ENCODE peak calls at places on chromosomes 13 and 19, in seven cellular contexts. M is left lung; E is A673; S is CD8-positive, alpha-beta memory T cell; B is endodermal cell; N is heart left ventricle; O is Panc1. F is an unnamed sample. For H3K27me3, the result is how much of the 10 kb centered on the place peaks cover.

GRCh38 chr13:90402102-90402501 is 945.4 kb upstream of the MIR17HG start:
- DNase-seq in S (no peak), O (no peak), M (no peak), N (no peak), E (no peak), B (no peak), F (no peak)

GRCh38 chr19:47518139-47518538 is 3.3 kb upstream of the NAPA start:
- DNase-seq in S (peak), O (no peak), B (no peak), N (no peak), M (no peak), E (no peak), F (no peak)

GRCh38 chr19:7944177-7944761 is 803 bp upstream of the TIMM44 start:
- DNase-seq in N (peak), O (no peak), E (peak), S (peak), B (peak), M (peak), F (peak)

GRCh38 chr19:6731822-6732221 is 5.6 kb downstream of the GPR108 start:
- DNase-seq in M (peak), N (no peak), S (no peak), E (no peak), O (no peak), B (no peak), F (peak)

GRCh38 chr13:35684432-35684831 is 207.9 kb upstream of the MAB21L1 start:
- DNase-seq in N (no peak), O (no peak), E (no peak), B (no peak), S (no peak), M (no peak), F (no peak)

GRCh38 chr13:31069808-31070544 is 91.7 kb downstream of the HSPH1 start:
- DNase-seq in B (peak), O (no peak), N (no peak), E (no peak), M (no peak), S (no peak), F (no peak)

GRCh38 chr19:19140476-19140875 is 2.2 kb upstream of the TMEM161A start:
- DNase-seq in O (no peak), E (no peak), B (peak), S (no peak), M (no peak), N (no peak), F (no peak)

GRCh38 chr13:25288966-25289365 is 1.7 kb upstream of the MTMR6 start:
- DNase-seq in O (no peak), E (peak), M (no peak), S (no peak), N (no peak), B (no peak), F (no peak)

GRCh38 chr13:105817011-105817410 is 718.5 kb downstream of the EFNB2 start:
- DNase-seq in M (no peak), N (no peak), E (no peak), S (no peak), O (no peak), B (peak), F (no peak)

GRCh38 chr13:45048890-45049407 is 59.6 kb downstream of the GPALPP1 start:
- DNase-seq in O (no peak), M (no peak), B (peak), E (no peak), S (no peak), N (no peak), F (no peak)

GRCh38 chr13:21075303-21076264 is 14.2 kb upstream of the LATS2 start:
- DNase-seq in N (peak), O (no peak), E (no peak), M (peak), B (peak), S (no peak), F (peak)

GRCh38 chr13:26422036-26422435 is 135.4 kb upstream of the WASF3 start:
- DNase-seq in O (no peak), N (no peak), S (no peak), E (no peak), B (no peak), M (no peak), F (no peak)

GRCh38 chr19:48351341-48351752 is 12.4 kb downstream of the TMEM143 start:
- DNase-seq in N (peak), E (peak), O (no peak), B (peak), S (peak), M (peak), F (peak)

GRCh38 chr13:34867590-34867989 is 74.5 kb upstream of the NBEA start:
- DNase-seq in O (no peak), B (no peak), S (no peak), E (peak), N (no peak), M (no peak), F (no peak)

GRCh38 chr13:114078501-114079451 is 53.6 kb downstream of the RASA3 start:
- DNase-seq in N (peak), M (peak), B (peak), S (peak), O (no peak), E (no peak), F (peak)

GRCh38 chr19:31223805-31224534 is 125.3 kb downstream of the TSHZ3 start:
- DNase-seq in M (no peak), O (no peak), S (no peak), N (no peak), E (peak), B (no peak), F (no peak)

GRCh38 chr19:46480409-46480808 is 9.0 kb upstream of the PNMA8A start:
- DNase-seq in N (peak), S (no peak), E (no peak), O (no peak), M (no peak), B (peak), F (peak)

GRCh38 chr13:65236841-65237418 is 1993.2 kb downstream of the PCDH9 start:
- DNase-seq in B (peak), N (no peak), O (no peak), E (peak), M (no peak), S (no peak), F (no peak)

GRCh38 chr13:99688776-99689175 is 187.5 kb downstream of the TM9SF2 start:
- DNase-seq in M (no peak), N (no peak), S (no peak), E (no peak), B (no peak), O (no peak), F (no peak)

GRCh38 chr13:43665388-43665787 is 121.4 kb downstream of the ENOX1 start:
- DNase-seq in O (no peak), E (no peak), N (no peak), B (no peak), S (no peak), M (no peak), F (no peak)

GRCh38 chr13:80989770-80990169 is 648.8 kb upstream of the SPRY2 start:
- DNase-seq in B (no peak), M (no peak), S (no peak), O (no peak), N (no peak), E (no peak), F (no peak)

GRCh38 chr19:36081894-36082293 is 27.2 kb downstream of the WDR62 start:
- DNase-seq in S (no peak), B (no peak), O (no peak), E (no peak), N (no peak), M (no peak), F (no peak)

GRCh38 chr19:10295305-10295846 is 5.6 kb downstream of the ICAM5 start:
- DNase-seq in N (peak), M (peak), S (peak), O (no peak), E (no peak), B (peak), F (peak)

GRCh38 chr13:47499358-47500150 is 501.5 kb downstream of the SUCLA2 start:
- DNase-seq in M (no peak), N (no peak), B (no peak), S (no peak), O (peak), E (peak), F (no peak)

GRCh38 chr13:102948006-102948405 is 102.2 kb downstream of the ERCC5 start:
- DNase-seq in M (no peak), S (no peak), B (no peak), N (no peak), O (no peak), E (peak), F (peak)

GRCh38 chr13:80040219-80040976 is 300.5 kb downstream of the SPRY2 start:
- DNase-seq in M (no peak), B (no peak), O (peak), S (no peak), E (peak), N (no peak), F (no peak)

GRCh38 chr13:114108894-114109293 is 23.5 kb downstream of the RASA3 start:
- DNase-seq in M (peak), S (peak), N (no peak), E (no peak), O (no peak), B (peak), F (peak)

GRCh38 chr13:44795176-44795575 is 194.1 kb downstream of the NUFIP1 start:
- DNase-seq in O (no peak), N (no peak), B (no peak), E (no peak), M (no peak), S (no peak), F (no peak)

GRCh38 chr13:63381078-63381859 is 1965.6 kb upstream of the PCDH20 start:
- DNase-seq in S (no peak), O (no peak), N (no peak), M (no peak), E (no peak), B (no peak), F (no peak)

GRCh38 chr19:4676955-4677731 is 7.0 kb upstream of the MYDGF start:
- DNase-seq in N (peak), O (no peak), B (peak), S (no peak), M (no peak), E (peak), F (no peak)

GRCh38 chr19:8396563-8397203 is 6.5 kb downstream of the RAB11B start:
- DNase-seq in N (peak), O (peak), M (peak), E (peak), B (peak), S (peak), F (peak)

GRCh38 chr13:19606152-19606551 is 27.3 kb upstream of the MPHOSPH8 start:
- DNase-seq in B (no peak), M (no peak), E (no peak), S (no peak), N (no peak), O (no peak), F (no peak)
- H3K27me3 ChIP-seq in B (under half), M (under half), E (under half), S (under half), N (under half), O (under half), F (under half)

DNA sequence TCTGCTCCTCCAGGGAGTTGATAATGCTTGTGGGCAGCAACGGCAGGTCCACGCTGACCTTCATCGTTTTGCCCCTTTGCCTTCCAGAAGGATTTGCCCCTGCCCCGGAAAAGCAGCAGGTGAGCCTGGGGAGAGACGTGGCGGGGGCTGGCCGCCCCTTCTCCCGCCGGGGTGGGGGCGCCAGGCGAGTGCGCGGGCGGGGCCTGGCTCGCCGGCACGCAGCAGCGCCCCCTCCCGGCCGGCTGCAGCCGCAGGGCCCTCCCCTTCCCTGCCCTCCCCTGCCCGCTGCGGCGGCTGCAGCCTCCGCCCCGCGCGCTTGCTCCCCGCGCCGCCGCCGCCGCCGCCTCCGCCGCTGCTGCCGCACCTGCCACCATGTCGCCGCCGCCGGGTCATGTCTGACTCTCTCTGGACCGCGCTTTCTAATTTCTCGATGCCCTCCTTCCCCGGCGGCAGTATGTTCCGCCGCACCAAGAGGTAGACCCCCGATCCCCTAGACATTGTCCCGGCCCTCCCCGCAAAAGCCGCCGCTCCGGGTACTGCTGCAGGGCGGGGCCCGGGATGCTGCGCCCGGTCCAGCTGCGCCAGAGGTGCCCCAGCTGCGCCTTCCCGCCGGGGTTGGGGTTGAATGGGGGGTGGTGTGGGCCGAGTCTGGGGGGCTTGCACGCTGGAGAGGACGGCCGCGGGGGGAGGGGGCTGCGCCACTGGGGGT is at the start of gene MAST1:
- DNase-seq in S (peak), N (no peak), O (no peak), B (peak), M (peak), E (peak), F (peak)
- H3K27ac ChIP-seq in S (no peak), N (no peak), O (peak), B (peak), M (no peak), E (peak), F (no peak)

GRCh38 chr19:29107831-29108230 is 105.1 kb downstream of the UQCRFS1 start:
- DNase-seq in M (no peak), B (no peak), S (no peak), O (no peak), E (no peak), N (no peak), F (no peak)
- H3K27me3 ChIP-seq in M (under half), B (under half), S (under half), O (under half), E (under half), N (under half), F (under half)

DNA sequence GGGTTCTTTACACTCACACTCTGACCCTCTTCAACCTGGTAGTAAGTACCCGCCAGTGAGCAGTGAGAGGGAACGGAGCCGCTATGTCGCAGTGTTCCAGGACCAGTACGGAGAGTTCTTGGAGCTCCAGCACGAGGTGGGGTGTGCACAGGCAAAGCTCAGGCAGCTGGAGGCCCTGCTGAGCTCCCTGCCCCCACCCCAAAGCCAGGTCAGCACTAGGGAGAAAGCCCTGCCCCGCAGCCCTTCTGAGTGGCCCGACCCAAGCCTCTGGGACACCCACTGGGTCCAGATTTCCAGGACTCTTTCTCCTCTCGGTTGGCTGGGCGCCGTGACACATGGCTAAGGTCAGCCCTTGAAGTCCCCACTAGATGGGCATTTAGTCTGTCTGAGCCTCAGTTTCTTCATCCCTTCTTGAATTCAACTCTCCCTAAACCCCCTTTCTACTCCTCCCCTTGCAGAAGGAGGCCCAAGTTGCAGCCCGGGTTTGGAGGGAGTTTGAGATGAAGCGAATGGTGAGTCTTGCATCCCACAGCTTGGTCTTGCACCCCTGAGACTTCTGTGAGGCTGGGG is 1.9 kb downstream of the OCEL1 start:
- DNase-seq in O (no peak), E (no peak), N (no peak), S (no peak), M (no peak), B (no peak), F (peak)
- H3K27ac ChIP-seq in O (peak), E (no peak), N (no peak), S (peak), M (no peak), B (no peak), F (no peak)

GRCh38 chr19:3276341-3276799 is 51.9 kb downstream of the CELF5 start:
- DNase-seq in N (no peak), S (peak), O (no peak), E (peak), B (peak), M (no peak), F (no peak)
- H3K27me3 ChIP-seq in N (under half), S (under half), O (under half), E (under half), B (under half), M (under half), F (under half)

GRCh38 chr13:51807041-51807440 is 3.1 kb upstream of the DHRS12 start:
- DNase-seq in N (no peak), O (no peak), E (no peak), B (no peak), M (no peak), S (no peak), F (no peak)

GRCh38 chr13:51804295-51805172 is 571 bp upstream of the DHRS12 start:
- DNase-seq in M (no peak), N (peak), O (no peak), B (no peak), E (no peak), S (peak), F (peak)

GRCh38 chr13:51806571-51806970 is 2.6 kb upstream of the DHRS12 start:
- DNase-seq in B (no peak), N (no peak), M (no peak), E (peak), O (no peak), S (no peak), F (no peak)

GRCh38 chr13:51805313-51805712 is 1.4 kb upstream of the DHRS12 start:
- DNase-seq in O (no peak), S (no peak), E (no peak), N (no peak), M (no peak), B (no peak), F (peak)

GRCh38 chr13:51805925-51806324 is 2.0 kb upstream of the DHRS12 start:
- DNase-seq in M (no peak), B (no peak), E (no peak), N (no peak), S (no peak), O (no peak), F (no peak)
- H3K27ac ChIP-seq in M (no peak), B (no peak), E (no peak), N (peak), S (no peak), O (no peak), F (no peak)

GRCh38 chr13:85847012-85847411 is 47.8 kb upstream of the SLITRK6 start:
- DNase-seq in S (no peak), E (no peak), B (no peak), N (no peak), M (no peak), O (no peak), F (no peak)

DNA sequence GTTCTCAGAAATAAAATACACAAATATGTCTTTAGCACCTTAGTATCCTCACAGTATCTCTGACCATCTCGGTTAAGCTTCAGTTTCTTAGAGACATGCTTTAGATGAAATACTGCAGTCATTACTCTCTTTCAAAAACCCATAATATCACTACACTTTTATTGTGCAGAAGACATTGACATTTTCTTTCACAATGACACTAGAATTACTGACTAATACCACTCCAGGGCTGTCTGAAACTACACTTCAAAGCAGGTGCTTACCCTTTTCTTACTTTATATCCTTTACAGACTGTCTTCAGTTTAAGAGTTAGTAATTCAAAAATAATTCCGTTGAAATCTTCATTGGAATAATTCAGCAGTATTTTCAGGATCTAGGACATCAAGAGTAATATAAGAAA is 42.2 kb upstream of the SLITRK6 start:
- DNase-seq in N (no peak), S (no peak), M (no peak), B (no peak), O (no peak), E (no peak), F (no peak)
- H3K27me3 ChIP-seq in N (under half), S (under half), M (under half), B (under half), O (under half), E (under half), F (under half)

DNA sequence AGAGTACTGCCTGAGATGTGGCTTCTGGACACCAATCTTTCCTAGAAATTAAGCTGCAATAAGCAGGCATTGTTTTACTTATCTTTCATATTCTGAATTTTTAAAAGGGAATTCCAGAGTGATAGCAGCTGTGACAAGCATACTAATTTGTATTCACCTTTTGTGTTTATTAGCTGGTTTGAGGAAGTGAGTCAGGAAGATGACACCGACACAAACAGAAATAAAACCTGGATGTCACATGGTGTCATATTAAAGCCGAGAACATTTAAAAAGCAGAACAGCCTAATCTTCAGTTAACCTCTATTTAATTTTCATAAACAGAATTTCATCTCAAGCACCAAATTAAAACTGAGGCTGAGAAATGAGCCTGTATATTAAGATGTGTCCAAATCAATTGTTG is 398.8 kb downstream of the PCDH9 start:
- DNase-seq in B (no peak), E (no peak), O (no peak), N (no peak), M (no peak), S (no peak), F (no peak)
- H3K27ac ChIP-seq in B (no peak), E (no peak), O (no peak), N (no peak), M (no peak), S (no peak), F (no peak)

GRCh38 chr19:52700673-52701072 is 34.2 kb downstream of the ZNF611 start:
- DNase-seq in S (no peak), B (no peak), E (no peak), N (no peak), O (no peak), M (no peak), F (no peak)
- H3K27me3 ChIP-seq in S (under half), B (under half), E (under half), N (under half), O (under half), M (under half), F (under half)